ENCODE peak calls at places on chromosomes 13 and 19, in four cellular contexts. I is thoracic aorta, H is osteoblast, C is substantia nigra. E is an unnamed sample.

GRCh38 chr19:41295506-41295905 is 14.5 kb upstream of the CCDC97 start:
- DNase-seq in I (no peak), H (no peak), C (no peak), E (no peak)

GRCh38 chr13:25731511-25731910 is 320.3 kb downstream of the SHISA2 start:
- DNase-seq in I (no peak), H (no peak), C (no peak), E (no peak)

GRCh38 chr19:482186-483041 is 13.9 kb upstream of the MADCAM1 start:
- DNase-seq in I (no peak), H (peak), C (no peak), E (no peak)

GRCh38 chr19:6232567-6232966 is 47.2 kb downstream of the MLLT1 start:
- DNase-seq in I (no peak), H (peak), C (no peak), E (no peak)

GRCh38 chr13:98813993-98814392 is 61.5 kb upstream of the SLC15A1 start:
- DNase-seq in I (no peak), H (no peak), C (no peak), E (no peak)

GRCh38 chr13:53237696-53238095 is 209.1 kb downstream of the OLFM4 start:
- DNase-seq in I (no peak), H (no peak), C (no peak), E (no peak)

GRCh38 chr19:50557009-50557613 is 11.1 kb downstream of the LRRC4B start:
- DNase-seq in I (no peak), H (peak), C (no peak), E (no peak)

GRCh38 chr19:42281175-42282035 is 12.4 kb downstream of the CIC start:
- DNase-seq in I (no peak), H (no peak), C (peak), E (peak)

GRCh38 chr19:7734220-7735203 is 2.6 kb upstream of the CLEC4G start:
- DNase-seq in I (no peak), H (no peak), C (no peak), E (no peak)

GRCh38 chr13:111275995-111276618 is 44.3 kb upstream of the TEX29 start:
- DNase-seq in I (no peak), H (no peak), C (no peak), E (no peak)

GRCh38 chr19:27777726-27778125 is 1435.2 kb downstream of the UQCRFS1 start:
- DNase-seq in I (no peak), H (no peak), C (no peak), E (no peak)

GRCh38 chr19:51365211-51366049 is 758 bp downstream of the ETFB start:
- DNase-seq in I (no peak), H (peak), C (no peak), E (peak)

GRCh38 chr19:8311461-8312260 is 3.5 kb upstream of the CD320 start:
- DNase-seq in I (no peak), H (no peak), C (no peak), E (no peak)

GRCh38 chr19:344625-345319 is at the start of gene MIER2:
- DNase-seq in I (peak), H (peak), C (peak), E (peak)

GRCh38 chr19:54162241-54162805 is 2.8 kb upstream of the LENG1 start:
- DNase-seq in I (peak), H (peak), C (no peak), E (peak)

GRCh38 chr19:44202470-44202869 is 9.9 kb upstream of the ZNF227 start:
- DNase-seq in I (no peak), H (no peak), C (no peak), E (no peak)

GRCh38 chr13:23618341-23618740 is 48.1 kb downstream of the TNFRSF19 start:
- DNase-seq in I (no peak), H (no peak), C (no peak), E (no peak)

GRCh38 chr13:35789335-35790166 is 313.1 kb upstream of the MAB21L1 start:
- DNase-seq in I (no peak), H (no peak), C (no peak), E (peak)